ENCODE peak calls at places on chromosomes 11 and 22, in five cellular contexts. One of them, this sample, is unnamed.

GRCh38 chr11:69447786-69448185 is 33.7 kb upstream of the LINC01488 start:
- DNase-seq in stimulated activated CD4-positive, alpha-beta T cell treated with anti-CD3 and anti-CD28 coated beads, Interleukin-4, amount 100 ng/mL, for 24 hours: no peak
- DNase-seq in uterus: no peak
- DNase-seq in H7: no peak
- DNase-seq in AG04449: no peak
- DNase-seq in this sample: no peak

GRCh38 chr11:80157447-80157846 is 716.6 kb upstream of the TENM4 start:
- DNase-seq in stimulated activated CD4-positive, alpha-beta T cell treated with anti-CD3 and anti-CD28 coated beads, Interleukin-4, amount 100 ng/mL, for 24 hours: no peak
- DNase-seq in uterus: no peak
- DNase-seq in H7: no peak
- DNase-seq in AG04449: no peak
- DNase-seq in this sample: no peak

GRCh38 chr22:50686794-50687193 is 14.2 kb downstream of the SHANK3 start:
- DNase-seq in stimulated activated CD4-positive, alpha-beta T cell treated with anti-CD3 and anti-CD28 coated beads, Interleukin-4, amount 100 ng/mL, for 24 hours: no peak
- DNase-seq in uterus: no peak
- DNase-seq in H7: no peak
- DNase-seq in AG04449: no peak
- DNase-seq in this sample: no peak

GRCh38 chr11:34977039-34977906 is 60.9 kb downstream of the PDHX start:
- DNase-seq in stimulated activated CD4-positive, alpha-beta T cell treated with anti-CD3 and anti-CD28 coated beads, Interleukin-4, amount 100 ng/mL, for 24 hours: no peak
- DNase-seq in uterus: no peak
- DNase-seq in H7: no peak
- DNase-seq in AG04449: peak; percentile 66
- DNase-seq in this sample: no peak

GRCh38 chr11:121372671-121373429 is 79.3 kb upstream of the SORL1 start:
- DNase-seq in stimulated activated CD4-positive, alpha-beta T cell treated with anti-CD3 and anti-CD28 coated beads, Interleukin-4, amount 100 ng/mL, for 24 hours: no peak
- DNase-seq in uterus: no peak
- DNase-seq in H7: no peak
- DNase-seq in AG04449: no peak
- DNase-seq in this sample: peak; percentile 28

GRCh38 chr11:65316979-65317786 is 2.5 kb downstream of the CDC42EP2 start:
- DNase-seq in stimulated activated CD4-positive, alpha-beta T cell treated with anti-CD3 and anti-CD28 coated beads, Interleukin-4, amount 100 ng/mL, for 24 hours: no peak
- DNase-seq in uterus: peak; percentile 71
- DNase-seq in H7: peak; percentile 72
- DNase-seq in AG04449: no peak
- DNase-seq in this sample: no peak

GRCh38 chr11:105799728-105800462 is 190.0 kb downstream of the GRIA4 start:
- DNase-seq in stimulated activated CD4-positive, alpha-beta T cell treated with anti-CD3 and anti-CD28 coated beads, Interleukin-4, amount 100 ng/mL, for 24 hours: no peak
- DNase-seq in uterus: no peak
- DNase-seq in H7: no peak
- DNase-seq in AG04449: no peak
- DNase-seq in this sample: no peak

GRCh38 chr22:23007823-23008222 is 62.5 kb upstream of the GNAZ start:
- DNase-seq in stimulated activated CD4-positive, alpha-beta T cell treated with anti-CD3 and anti-CD28 coated beads, Interleukin-4, amount 100 ng/mL, for 24 hours: no peak
- DNase-seq in uterus: no peak
- DNase-seq in H7: no peak
- DNase-seq in AG04449: no peak
- DNase-seq in this sample: no peak

GRCh38 chr11:109424893-109425292 is 2.9 kb downstream of the C11orf87 start:
- DNase-seq in stimulated activated CD4-positive, alpha-beta T cell treated with anti-CD3 and anti-CD28 coated beads, Interleukin-4, amount 100 ng/mL, for 24 hours: no peak
- DNase-seq in uterus: no peak
- DNase-seq in H7: peak; percentile 62
- DNase-seq in AG04449: no peak
- DNase-seq in this sample: peak; percentile 45

GRCh38 chr11:121291896-121292502 is 572 bp upstream of the SC5D start:
- DNase-seq in stimulated activated CD4-positive, alpha-beta T cell treated with anti-CD3 and anti-CD28 coated beads, Interleukin-4, amount 100 ng/mL, for 24 hours: peak; percentile 11
- DNase-seq in uterus: no peak
- DNase-seq in H7: peak; percentile 13
- DNase-seq in AG04449: no peak
- DNase-seq in this sample: no peak

GRCh38 chr22:38292694-38293093 is 19.9 kb upstream of the TMEM184B start:
- DNase-seq in stimulated activated CD4-positive, alpha-beta T cell treated with anti-CD3 and anti-CD28 coated beads, Interleukin-4, amount 100 ng/mL, for 24 hours: no peak
- DNase-seq in uterus: no peak
- DNase-seq in H7: no peak
- DNase-seq in AG04449: no peak
- DNase-seq in this sample: no peak

GRCh38 chr11:124900464-124900863 is 2.8 kb upstream of the ROBO4 start:
- DNase-seq in stimulated activated CD4-positive, alpha-beta T cell treated with anti-CD3 and anti-CD28 coated beads, Interleukin-4, amount 100 ng/mL, for 24 hours: no peak
- DNase-seq in uterus: no peak
- DNase-seq in H7: no peak
- DNase-seq in AG04449: no peak
- DNase-seq in this sample: no peak

GRCh38 chr22:50236731-50237409 is 8.0 kb downstream of the TUBGCP6 start:
- DNase-seq in stimulated activated CD4-positive, alpha-beta T cell treated with anti-CD3 and anti-CD28 coated beads, Interleukin-4, amount 100 ng/mL, for 24 hours: no peak
- DNase-seq in uterus: no peak
- DNase-seq in H7: peak; percentile 84
- DNase-seq in AG04449: no peak
- DNase-seq in this sample: no peak

GRCh38 chr11:134978388-134979088 is 566.5 kb upstream of the B3GAT1 start:
- DNase-seq in stimulated activated CD4-positive, alpha-beta T cell treated with anti-CD3 and anti-CD28 coated beads, Interleukin-4, amount 100 ng/mL, for 24 hours: no peak
- DNase-seq in uterus: no peak
- DNase-seq in H7: peak; percentile 67
- DNase-seq in AG04449: no peak
- DNase-seq in this sample: no peak

GRCh38 chr11:67373916-67374570 is 645 bp upstream of the CLCF1 start:
- DNase-seq in stimulated activated CD4-positive, alpha-beta T cell treated with anti-CD3 and anti-CD28 coated beads, Interleukin-4, amount 100 ng/mL, for 24 hours: peak; percentile 36
- DNase-seq in uterus: peak; percentile 83
- DNase-seq in H7: peak; percentile 91
- DNase-seq in AG04449: peak; percentile 95
- DNase-seq in this sample: peak; percentile 63

GRCh38 chr11:2699185-2699530 is 636 bp downstream of the KCNQ1OT1 start:
- DNase-seq in stimulated activated CD4-positive, alpha-beta T cell treated with anti-CD3 and anti-CD28 coated beads, Interleukin-4, amount 100 ng/mL, for 24 hours: no peak
- DNase-seq in uterus: peak; percentile 26
- DNase-seq in H7: peak; percentile 68
- DNase-seq in AG04449: no peak
- DNase-seq in this sample: no peak

GRCh38 chr11:8604078-8604723 is 10.2 kb upstream of the STK33 start:
- DNase-seq in stimulated activated CD4-positive, alpha-beta T cell treated with anti-CD3 and anti-CD28 coated beads, Interleukin-4, amount 100 ng/mL, for 24 hours: peak; percentile 17
- DNase-seq in uterus: peak; percentile 56
- DNase-seq in H7: peak; percentile 76
- DNase-seq in AG04449: peak; percentile 100
- DNase-seq in this sample: peak; percentile 62

This sample was measured in activated CD8-positive, alpha-beta T cell treated with anti-CD3 and anti-CD28 coated beads, Interleukin-2, amount 10 ng/mL, durations not matched to agents 7 days and 5 days.